ENCODE peak calls at places on chromosome 6, in six cellular contexts. G is left cardiac atrium, D is ovary, S is EL, A is NCI-H1092, B is ACHN. Q is an unnamed sample.

GRCh38 chr6:142884214-142885035 is 60.6 kb downstream of the HIVEP2 start:
- DNase-seq in G (no peak), D (no peak), S (no peak), A (no peak), B (no peak), Q (no peak)

GRCh38 chr6:39063520-39063919 is 14.9 kb downstream of the GLP1R start:
- DNase-seq in G (no peak), D (no peak), S (no peak), A (no peak), B (no peak), Q (no peak)

GRCh38 chr6:6811151-6812002 is 222.9 kb downstream of the LY86 start:
- DNase-seq in G (no peak), D (no peak), S (peak), A (peak), B (peak), Q (peak)

GRCh38 chr6:43050981-43051380 is 2.7 kb downstream of the CUL7 start:
- DNase-seq in G (no peak), D (no peak), S (no peak), A (no peak), B (no peak), Q (no peak)

GRCh38 chr6:165585060-165585459 is 78.0 kb downstream of the PDE10A start:
- DNase-seq in G (no peak), D (no peak), S (no peak), A (no peak), B (no peak), Q (no peak)

GRCh38 chr6:97068211-97068610 is 143.7 kb downstream of the KLHL32 start:
- DNase-seq in G (no peak), D (no peak), S (peak), A (no peak), B (peak), Q (peak)

GRCh38 chr6:152566040-152566875 is 70.9 kb downstream of the SYNE1 start:
- DNase-seq in G (no peak), D (no peak), S (no peak), A (no peak), B (no peak), Q (no peak)

GRCh38 chr6:1860756-1861369 is 251.1 kb downstream of the FOXC1 start:
- DNase-seq in G (no peak), D (no peak), S (no peak), A (no peak), B (no peak), Q (no peak)

GRCh38 chr6:130500693-130501092 is 134.9 kb downstream of the TMEM200A start:
- DNase-seq in G (no peak), D (no peak), S (peak), A (no peak), B (no peak), Q (peak)

GRCh38 chr6:158849899-158850806 is 31.0 kb upstream of the EZR start:
- DNase-seq in G (no peak), D (no peak), S (peak), A (no peak), B (peak), Q (peak)

GRCh38 chr6:16257999-16258708 is 19.8 kb downstream of the GMPR start:
- DNase-seq in G (no peak), D (peak), S (no peak), A (no peak), B (no peak), Q (no peak)

GRCh38 chr6:155121699-155122098 is 126.6 kb downstream of the TIAM2 start:
- DNase-seq in G (peak), D (no peak), S (peak), A (no peak), B (no peak), Q (no peak)

GRCh38 chr6:94668896-94669295 is 908.4 kb upstream of the MANEA start:
- DNase-seq in G (no peak), D (no peak), S (no peak), A (no peak), B (no peak), Q (no peak)

GRCh38 chr6:37766717-37767116 is 52.8 kb upstream of the ZFAND3 start:
- DNase-seq in G (no peak), D (no peak), S (no peak), A (no peak), B (no peak), Q (no peak)

GRCh38 chr6:124960757-124961467 is 1.3 kb upstream of the RNF217 start:
- DNase-seq in G (no peak), D (no peak), S (peak), A (no peak), B (no peak), Q (peak)

GRCh38 chr6:29678114-29678513 is 2.8 kb downstream of the ZFP57 start:
- DNase-seq in G (no peak), D (no peak), S (no peak), A (no peak), B (no peak), Q (no peak)

GRCh38 chr6:35787266-35788218 is 6.7 kb downstream of the CLPSL1 start:
- DNase-seq in G (no peak), D (no peak), S (no peak), A (no peak), B (no peak), Q (no peak)

GRCh38 chr6:137775720-137776119 is 91.3 kb upstream of the TNFAIP3 start:
- DNase-seq in G (no peak), D (no peak), S (no peak), A (no peak), B (no peak), Q (no peak)

GRCh38 chr6:106102034-106102433 is 15.9 kb downstream of the PRDM1 start:
- DNase-seq in G (no peak), D (no peak), S (no peak), A (no peak), B (no peak), Q (no peak)

GRCh38 chr6:139605350-139605749 is 230.9 kb upstream of the CITED2 start:
- DNase-seq in G (no peak), D (no peak), S (peak), A (no peak), B (no peak), Q (peak)

GRCh38 chr6:19705606-19706005 is 131.6 kb upstream of the ID4 start:
- DNase-seq in G (no peak), D (no peak), S (no peak), A (no peak), B (no peak), Q (peak)

GRCh38 chr6:146543211-146543939 is at the start of gene RAB32:
- DNase-seq in G (peak), D (peak), S (peak), A (no peak), B (peak), Q (peak)